ENCODE peak calls at places on chromosomes 3 and 15, in five cellular contexts. One of them, this sample, is unnamed.

GRCh38 chr3:149654188-149654601 is 3.6 kb downstream of the WWTR1 start:
- DNase-seq in neural progenitor cell: no peak
- DNase-seq in PC-9: peak; percentile 39
- DNase-seq in PC-3: peak; percentile 64
- DNase-seq in mammary epithelial cell: peak; percentile 52
- DNase-seq in this sample: no peak

GRCh38 chr3:182597621-182598041 is 195.7 kb upstream of the ATP11B start:
- DNase-seq in PC-9: peak; percentile 98
- DNase-seq in PC-3: peak; percentile 92
- DNase-seq in mammary epithelial cell: peak; percentile 89
- DNase-seq in neural progenitor cell: no peak
- DNase-seq in this sample: no peak

GRCh38 chr15:39947401-39948197 is 13.7 kb downstream of the EIF2AK4 start:
- DNase-seq in PC-3: no peak
- DNase-seq in PC-9: no peak
- DNase-seq in mammary epithelial cell: no peak
- DNase-seq in neural progenitor cell: no peak
- DNase-seq in this sample: no peak

GRCh38 chr15:28885630-28886430 is at the start of gene APBA2:
- DNase-seq in neural progenitor cell: peak; percentile 90
- DNase-seq in PC-9: no peak
- DNase-seq in PC-3: peak; percentile 56
- DNase-seq in mammary epithelial cell: peak; percentile 23
- DNase-seq in this sample: peak; percentile 77

GRCh38 chr3:5186854-5187151 is 704 bp upstream of the EDEM1 start:
- DNase-seq in neural progenitor cell: peak; percentile 36
- DNase-seq in mammary epithelial cell: peak; percentile 20
- DNase-seq in PC-3: peak; percentile 33
- DNase-seq in PC-9: no peak
- DNase-seq in this sample: peak; percentile 37

GRCh38 chr15:67815036-67815592 is 10.2 kb upstream of the SKOR1 start:
- DNase-seq in PC-9: no peak
- DNase-seq in mammary epithelial cell: no peak
- DNase-seq in neural progenitor cell: no peak
- DNase-seq in PC-3: no peak
- DNase-seq in this sample: no peak

GRCh38 chr3:15875016-15875689 is 77.4 kb upstream of the ANKRD28 start:
- DNase-seq in neural progenitor cell: no peak
- DNase-seq in PC-9: no peak
- DNase-seq in PC-3: peak; percentile 65
- DNase-seq in mammary epithelial cell: peak; percentile 43
- DNase-seq in this sample: no peak

GRCh38 chr15:73688455-73688854 is 4.3 kb downstream of the CD276 start:
- DNase-seq in mammary epithelial cell: no peak
- DNase-seq in neural progenitor cell: no peak
- DNase-seq in PC-9: no peak
- DNase-seq in PC-3: no peak
- DNase-seq in this sample: no peak

GRCh38 chr15:65100427-65100826 is 14.6 kb downstream of the UBAP1L start:
- DNase-seq in PC-3: no peak
- DNase-seq in PC-9: no peak
- DNase-seq in neural progenitor cell: no peak
- DNase-seq in mammary epithelial cell: no peak
- DNase-seq in this sample: no peak

GRCh38 chr3:180564676-180565075 is 37.3 kb upstream of the TTC14 start:
- DNase-seq in PC-3: no peak
- DNase-seq in PC-9: no peak
- DNase-seq in neural progenitor cell: no peak
- DNase-seq in mammary epithelial cell: no peak
- DNase-seq in this sample: no peak

GRCh38 chr3:66271231-66271630 is 50.4 kb downstream of the SLC25A26 start:
- DNase-seq in PC-3: no peak
- DNase-seq in neural progenitor cell: no peak
- DNase-seq in PC-9: no peak
- DNase-seq in mammary epithelial cell: no peak
- DNase-seq in this sample: no peak

GRCh38 chr15:40048155-40048792 is 9.3 kb upstream of the SRP14 start:
- DNase-seq in PC-9: no peak
- DNase-seq in PC-3: no peak
- DNase-seq in neural progenitor cell: no peak
- DNase-seq in mammary epithelial cell: no peak
- DNase-seq in this sample: no peak

GRCh38 chr3:65712156-65712555 is 326.6 kb downstream of the MAGI1 start:
- DNase-seq in mammary epithelial cell: no peak
- DNase-seq in PC-3: no peak
- DNase-seq in neural progenitor cell: no peak
- DNase-seq in PC-9: no peak
- DNase-seq in this sample: no peak

GRCh38 chr3:136990826-136991225 is 33.0 kb downstream of the IL20RB start:
- DNase-seq in mammary epithelial cell: peak; percentile 74
- DNase-seq in PC-3: no peak
- DNase-seq in neural progenitor cell: no peak
- DNase-seq in PC-9: no peak
- DNase-seq in this sample: no peak

GRCh38 chr3:106740116-106740515 is 637.1 kb upstream of the CCDC54 start:
- DNase-seq in PC-9: no peak
- DNase-seq in neural progenitor cell: no peak
- DNase-seq in PC-3: no peak
- DNase-seq in mammary epithelial cell: no peak
- DNase-seq in this sample: no peak

GRCh38 chr3:46496745-46497555 is 826 bp upstream of the RTP3 start:
- DNase-seq in PC-3: peak; percentile 45
- DNase-seq in neural progenitor cell: peak; percentile 38
- DNase-seq in mammary epithelial cell: no peak
- DNase-seq in PC-9: no peak
- DNase-seq in this sample: peak; percentile 83

GRCh38 chr3:101829066-101829830 is 20.1 kb upstream of the NFKBIZ start:
- DNase-seq in PC-9: no peak
- DNase-seq in PC-3: no peak
- DNase-seq in neural progenitor cell: peak; percentile 9
- DNase-seq in mammary epithelial cell: peak; percentile 56
- DNase-seq in this sample: no peak

GRCh38 chr3:83034806-83035703 is 1273.6 kb upstream of the GBE1 start:
- DNase-seq in PC-9: no peak
- DNase-seq in PC-3: no peak
- DNase-seq in mammary epithelial cell: no peak
- DNase-seq in neural progenitor cell: no peak
- DNase-seq in this sample: no peak

GRCh38 chr15:25624504-25625172 is 185.8 kb upstream of the UBE3A start:
- DNase-seq in mammary epithelial cell: no peak
- DNase-seq in neural progenitor cell: no peak
- DNase-seq in PC-9: no peak
- DNase-seq in PC-3: no peak
- DNase-seq in this sample: no peak

GRCh38 chr3:7543294-7543693 is 682.4 kb downstream of the GRM7 start:
- DNase-seq in mammary epithelial cell: peak; percentile 5
- DNase-seq in PC-3: no peak
- DNase-seq in PC-9: no peak
- DNase-seq in neural progenitor cell: no peak
- DNase-seq in this sample: no peak

GRCh38 chr15:42921049-42921731 is 612 bp upstream of the TTBK2 start:
- DNase-seq in PC-3: no peak
- DNase-seq in neural progenitor cell: peak; percentile 54
- DNase-seq in PC-9: no peak
- DNase-seq in mammary epithelial cell: peak; percentile 31
- DNase-seq in this sample: peak; percentile 44

GRCh38 chr15:66231421-66232266 is 21.9 kb downstream of the MEGF11 start:
- DNase-seq in neural progenitor cell: peak; percentile 63
- DNase-seq in PC-9: no peak
- DNase-seq in mammary epithelial cell: peak; percentile 16
- DNase-seq in PC-3: no peak
- DNase-seq in this sample: no peak

GRCh38 chr3:13018561-13019242 is 54.5 kb downstream of the IQSEC1 start:
- DNase-seq in neural progenitor cell: no peak
- DNase-seq in PC-3: no peak
- DNase-seq in mammary epithelial cell: no peak
- DNase-seq in PC-9: no peak
- DNase-seq in this sample: no peak

GRCh38 chr15:100710213-100710612 is 107.8 kb downstream of the ASB7 start:
- DNase-seq in PC-3: no peak
- DNase-seq in neural progenitor cell: no peak
- DNase-seq in mammary epithelial cell: no peak
- DNase-seq in PC-9: no peak
- DNase-seq in this sample: no peak

GRCh38 chr3:88336894-88337293 is 187.1 kb downstream of the C3orf38 start:
- DNase-seq in PC-3: no peak
- DNase-seq in mammary epithelial cell: no peak
- DNase-seq in neural progenitor cell: no peak
- DNase-seq in PC-9: no peak
- DNase-seq in this sample: no peak

GRCh38 chr3:28727321-28727720 is 378.7 kb upstream of the AZI2 start:
- DNase-seq in neural progenitor cell: no peak
- DNase-seq in PC-9: no peak
- DNase-seq in mammary epithelial cell: no peak
- DNase-seq in PC-3: no peak
- DNase-seq in this sample: no peak

GRCh38 chr3:47613723-47614122 is 35.1 kb upstream of the CSPG5 start:
- DNase-seq in neural progenitor cell: no peak
- DNase-seq in mammary epithelial cell: no peak
- DNase-seq in PC-3: no peak
- DNase-seq in PC-9: no peak
- DNase-seq in this sample: no peak

GRCh38 chr3:128487813-128488635 is 5.0 kb downstream of the GATA2 start:
- DNase-seq in neural progenitor cell: peak; percentile 96
- DNase-seq in PC-9: peak; percentile 81
- DNase-seq in PC-3: peak; percentile 83
- DNase-seq in mammary epithelial cell: peak; percentile 63
- DNase-seq in this sample: peak; percentile 97

GRCh38 chr15:39860871-39861270 is 59.2 kb downstream of the GPR176 start:
- DNase-seq in mammary epithelial cell: no peak
- DNase-seq in neural progenitor cell: no peak
- DNase-seq in PC-9: no peak
- DNase-seq in PC-3: no peak
- DNase-seq in this sample: no peak

GRCh38 chr15:77633134-77633912 is 611 bp upstream of the LINGO1 start:
- DNase-seq in PC-3: peak; percentile 85
- DNase-seq in mammary epithelial cell: peak; percentile 70
- DNase-seq in PC-9: peak; percentile 43
- DNase-seq in neural progenitor cell: peak; percentile 97
- DNase-seq in this sample: peak; percentile 96

GRCh38 chr15:77632760-77633133 is at the start of gene LINGO1:
- DNase-seq in neural progenitor cell: peak; percentile 86
- DNase-seq in PC-3: peak; percentile 6
- DNase-seq in PC-9: no peak
- DNase-seq in mammary epithelial cell: no peak
- DNase-seq in this sample: peak; percentile 81

GRCh38 chr15:77630064-77630463 is 2.6 kb downstream of the LINGO1 start:
- DNase-seq in mammary epithelial cell: no peak
- DNase-seq in PC-3: no peak
- DNase-seq in PC-9: no peak
- DNase-seq in neural progenitor cell: no peak
- DNase-seq in this sample: no peak

GRCh38 chr15:77630956-77631789 is 1.5 kb downstream of the LINGO1 start:
- DNase-seq in PC-9: no peak
- DNase-seq in mammary epithelial cell: no peak
- DNase-seq in PC-3: no peak
- DNase-seq in neural progenitor cell: peak; percentile 77
- DNase-seq in this sample: peak; percentile 60

DNA sequence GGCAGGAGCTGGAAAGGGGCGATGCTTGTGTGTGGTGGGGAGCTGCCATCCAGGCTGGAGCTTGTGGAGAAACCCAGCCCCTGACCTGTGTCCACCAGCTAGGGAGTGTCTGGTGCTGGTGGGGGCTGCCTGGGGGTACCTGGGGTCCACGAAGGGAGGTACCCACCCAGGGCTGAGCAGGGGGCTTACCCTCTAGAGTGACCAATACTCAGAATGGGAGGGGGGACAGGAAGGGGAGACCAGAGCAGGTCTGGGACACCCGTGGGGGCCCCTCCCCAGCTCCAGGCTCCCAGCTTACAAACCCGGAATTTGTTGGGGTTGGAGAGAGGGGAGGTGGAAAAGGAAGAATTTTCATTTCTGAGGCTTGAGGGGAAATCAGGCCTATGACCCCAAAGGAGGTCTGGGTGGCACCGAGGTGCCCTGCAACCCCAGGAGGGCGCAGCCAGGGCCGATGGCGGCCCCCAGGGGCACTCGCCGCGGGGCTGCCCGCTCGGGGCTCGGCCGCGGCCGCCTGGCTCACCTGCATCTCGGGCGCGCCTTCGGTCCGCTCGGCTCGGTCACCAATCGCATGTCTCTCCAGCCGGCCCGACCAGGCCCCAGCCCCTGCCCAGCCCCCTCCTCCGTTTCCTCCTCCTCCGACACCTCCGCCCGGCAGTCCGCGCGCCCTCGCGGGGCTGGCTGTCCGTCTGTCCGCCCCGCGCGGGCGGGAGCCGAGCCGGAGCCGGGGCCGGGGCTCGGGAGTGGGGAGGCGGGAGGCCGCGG is 741 bp downstream of the LINGO1 start:
- DNase-seq in PC-9: no peak
- DNase-seq in PC-3: no peak
- DNase-seq in mammary epithelial cell: no peak
- DNase-seq in neural progenitor cell: peak; percentile 74
- DNase-seq in this sample: peak; percentile 80
- TF ChIP-seq EZH2 in PC-9: no peak
- TF ChIP-seq EZH2 in PC-3: peak; percentile 93
- TF ChIP-seq EZH2 in mammary epithelial cell: peak; percentile 79
- TF ChIP-seq EZH2 in neural progenitor cell: no peak
- TF ChIP-seq EZH2 in this sample: no peak

GRCh38 chr3:29973763-29974162 is 632.6 kb upstream of the TGFBR2 start:
- DNase-seq in neural progenitor cell: no peak
- DNase-seq in mammary epithelial cell: no peak
- DNase-seq in PC-3: no peak
- DNase-seq in PC-9: no peak
- DNase-seq in this sample: no peak
- H3K4me1 ChIP-seq in neural progenitor cell: peaks cover 22% of the 10 kb centered on the region
- H3K4me1 ChIP-seq in mammary epithelial cell: no peaks in the 10 kb centered on the region
- H3K4me1 ChIP-seq in PC-3: no peaks in the 10 kb centered on the region
- H3K4me1 ChIP-seq in PC-9: no peaks in the 10 kb centered on the region
- H3K4me1 ChIP-seq in this sample: peaks cover 34% of the 10 kb centered on the region

GRCh38 chr15:90394702-90395442 is 6.8 kb downstream of the IQGAP1 start:
- DNase-seq in PC-3: no peak
- DNase-seq in mammary epithelial cell: no peak
- DNase-seq in PC-9: no peak
- DNase-seq in neural progenitor cell: no peak
- DNase-seq in this sample: no peak
- H3K27ac ChIP-seq in PC-3: no peak overlapping the region
- H3K27ac ChIP-seq in mammary epithelial cell: peak overlapping the region; percentile 7
- H3K27ac ChIP-seq in PC-9: peak overlapping the region; percentile 9
- H3K27ac ChIP-seq in neural progenitor cell: no peak overlapping the region
- H3K27ac ChIP-seq in this sample: peak overlapping the region; percentile 86

GRCh38 chr3:133038731-133039398 is 674 bp downstream of the TMEM108 start:
- DNase-seq in PC-3: no peak
- DNase-seq in mammary epithelial cell: no peak
- DNase-seq in neural progenitor cell: peak; percentile 88
- DNase-seq in PC-9: no peak
- DNase-seq in this sample: peak; percentile 76
- TF ChIP-seq EZH2 in PC-3: no peak
- TF ChIP-seq EZH2 in mammary epithelial cell: peak; percentile 84
- TF ChIP-seq EZH2 in neural progenitor cell: peak; percentile 35
- TF ChIP-seq EZH2 in PC-9: no peak
- TF ChIP-seq EZH2 in this sample: no peak

GRCh38 chr3:25426408-25426807 is 1.7 kb upstream of the RARB start:
- DNase-seq in PC-9: peak; percentile 45
- DNase-seq in PC-3: no peak
- DNase-seq in neural progenitor cell: peak; percentile 53
- DNase-seq in mammary epithelial cell: peak; percentile 55
- DNase-seq in this sample: peak; percentile 39
- H3K4me1 ChIP-seq in PC-9: peaks cover 31% of the 10 kb centered on the region
- H3K4me1 ChIP-seq in PC-3: peaks cover 7% of the 10 kb centered on the region
- H3K4me1 ChIP-seq in neural progenitor cell: peaks cover 51% of the 10 kb centered on the region
- H3K4me1 ChIP-seq in mammary epithelial cell: peaks cover 33% of the 10 kb centered on the region
- H3K4me1 ChIP-seq in this sample: peaks cover 62% of the 10 kb centered on the region

GRCh38 chr3:188605960-188606359 is 452.0 kb downstream of the LPP start:
- DNase-seq in PC-9: no peak
- DNase-seq in PC-3: no peak
- DNase-seq in mammary epithelial cell: no peak
- DNase-seq in neural progenitor cell: no peak
- DNase-seq in this sample: no peak
- H3K27ac ChIP-seq in PC-9: no peak overlapping the region
- H3K27ac ChIP-seq in PC-3: no peak overlapping the region
- H3K27ac ChIP-seq in mammary epithelial cell: no peak overlapping the region
- H3K27ac ChIP-seq in neural progenitor cell: no peak overlapping the region
- H3K27ac ChIP-seq in this sample: no peak overlapping the region